ENCODE peak calls at places on chromosomes 3 and 15, in six cellular contexts. X is right lobe of liver; V is fibroblast of lung; P is HCT116; W is lower lobe of right lung; N is CD8-positive, alpha-beta T cell. J is an unnamed sample. For H3K4me1, the result is how much of the 10 kb centered on the place peaks cover.

GRCh38 chr3:37646865-37647264 is 214.8 kb upstream of the CTDSPL start:
- DNase-seq in X (no peak), V (no peak), P (no peak), W (no peak), N (no peak), J (peak)

GRCh38 chr3:148101061-148101460 is 596.6 kb upstream of the AGTR1 start:
- DNase-seq in X (no peak), V (peak), P (no peak), W (no peak), N (no peak), J (no peak)

GRCh38 chr3:84586427-84586826 is 372.4 kb upstream of the CADM2 start:
- DNase-seq in X (no peak), V (no peak), P (no peak), W (no peak), N (no peak), J (no peak)

GRCh38 chr3:136949708-136950107 is 8.1 kb upstream of the IL20RB start:
- DNase-seq in X (no peak), V (peak), P (no peak), W (no peak), N (no peak), J (no peak)

GRCh38 chr3:54215521-54215920 is 93.2 kb downstream of the CACNA2D3 start:
- DNase-seq in X (no peak), V (no peak), P (no peak), W (no peak), N (no peak), J (no peak)

GRCh38 chr3:146561879-146562278 is 17.5 kb upstream of the PLSCR1 start:
- DNase-seq in X (no peak), V (peak), P (peak), W (no peak), N (no peak), J (no peak)

GRCh38 chr3:72665103-72665502 is 183.1 kb downstream of the SHQ1 start:
- DNase-seq in X (no peak), V (no peak), P (no peak), W (no peak), N (no peak), J (no peak)

GRCh38 chr3:29605845-29606244 is 325.0 kb downstream of the RBMS3 start:
- DNase-seq in X (no peak), V (peak), P (no peak), W (no peak), N (no peak), J (peak)

GRCh38 chr3:14317057-14317553 is 85.3 kb upstream of the SLC6A6 start:
- DNase-seq in X (no peak), V (no peak), P (no peak), W (no peak), N (no peak), J (peak)

GRCh38 chr15:84979651-84980050 is 2.0 kb upstream of the PDE8A start:
- DNase-seq in X (peak), V (no peak), P (no peak), W (peak), N (no peak), J (no peak)

GRCh38 chr15:41283653-41284424 is 48.6 kb downstream of the OIP5 start:
- DNase-seq in X (peak), V (peak), P (peak), W (peak), N (peak), J (peak)

GRCh38 chr15:60391722-60392340 is 6.0 kb downstream of the ANXA2 start:
- DNase-seq in X (no peak), V (no peak), P (no peak), W (no peak), N (no peak), J (peak)

GRCh38 chr3:194387276-194387675 is 11.8 kb downstream of the GP5 start:
- DNase-seq in X (no peak), V (no peak), P (no peak), W (no peak), N (no peak), J (no peak)

GRCh38 chr3:13194285-13195209 is 121.3 kb upstream of the IQSEC1 start:
- DNase-seq in X (no peak), V (no peak), P (no peak), W (peak), N (no peak), J (no peak)

GRCh38 chr15:25240461-25241021 is 198.3 kb downstream of the UBE3A start:
- DNase-seq in X (peak), V (no peak), P (no peak), W (peak), N (peak), J (no peak)

GRCh38 chr15:28975766-28976179 is 90.0 kb downstream of the APBA2 start:
- DNase-seq in X (no peak), V (peak), P (peak), W (no peak), N (peak), J (peak)

GRCh38 chr3:159455741-159456181 is 532.9 kb upstream of the IL12A start:
- DNase-seq in X (no peak), V (no peak), P (no peak), W (no peak), N (no peak), J (peak)

GRCh38 chr3:42014949-42015533 is 53.1 kb upstream of the ULK4 start:
- DNase-seq in X (peak), V (peak), P (no peak), W (peak), N (no peak), J (no peak)

GRCh38 chr3:48820626-48821324 is 26.9 kb downstream of the PRKAR2A start:
- DNase-seq in X (no peak), V (peak), P (no peak), W (no peak), N (no peak), J (no peak)

GRCh38 chr15:42240823-42241222 is 32.2 kb upstream of the GANC start:
- DNase-seq in X (no peak), V (no peak), P (no peak), W (no peak), N (no peak), J (no peak)

GRCh38 chr15:70669966-70670658 is 93.2 kb downstream of the UACA start:
- DNase-seq in X (peak), V (no peak), P (no peak), W (no peak), N (no peak), J (no peak)

GRCh38 chr3:51375571-51375970 is 9.5 kb upstream of the MANF start:
- DNase-seq in X (no peak), V (no peak), P (no peak), W (no peak), N (no peak), J (no peak)

GRCh38 chr3:195240939-195241338 is 30.0 kb downstream of the XXYLT1 start:
- DNase-seq in X (no peak), V (no peak), P (no peak), W (peak), N (peak), J (no peak)

GRCh38 chr3:16993227-16993626 is 108.5 kb downstream of the PLCL2 start:
- DNase-seq in X (no peak), V (peak), P (no peak), W (no peak), N (no peak), J (no peak)

GRCh38 chr15:99137877-99138276 is 33.0 kb downstream of the SYNM start:
- DNase-seq in X (peak), V (no peak), P (no peak), W (no peak), N (peak), J (no peak)

GRCh38 chr3:69853033-69853432 is 113.8 kb downstream of the MITF start:
- DNase-seq in X (no peak), V (no peak), P (no peak), W (no peak), N (no peak), J (no peak)

GRCh38 chr3:186985713-186986364 is 55.5 kb downstream of the ST6GAL1 start:
- DNase-seq in X (no peak), V (no peak), P (no peak), W (no peak), N (no peak), J (no peak)

GRCh38 chr15:64836023-64836536 is 5.6 kb upstream of the PLEKHO2 start:
- DNase-seq in X (no peak), V (no peak), P (no peak), W (no peak), N (no peak), J (no peak)
- TF ChIP-seq CTCF in X (no peak), V (no peak), P (no peak), W (peak), N (no peak), J (no peak)

GRCh38 chr3:134323966-134324962 is 50.0 kb downstream of the AMOTL2 start:
- DNase-seq in X (peak), V (no peak), P (no peak), W (no peak), N (no peak), J (no peak)
- H3K4me1 ChIP-seq in X (under half), V (under half), P (under half), W (under half), N (under half), J (half or more)

DNA sequence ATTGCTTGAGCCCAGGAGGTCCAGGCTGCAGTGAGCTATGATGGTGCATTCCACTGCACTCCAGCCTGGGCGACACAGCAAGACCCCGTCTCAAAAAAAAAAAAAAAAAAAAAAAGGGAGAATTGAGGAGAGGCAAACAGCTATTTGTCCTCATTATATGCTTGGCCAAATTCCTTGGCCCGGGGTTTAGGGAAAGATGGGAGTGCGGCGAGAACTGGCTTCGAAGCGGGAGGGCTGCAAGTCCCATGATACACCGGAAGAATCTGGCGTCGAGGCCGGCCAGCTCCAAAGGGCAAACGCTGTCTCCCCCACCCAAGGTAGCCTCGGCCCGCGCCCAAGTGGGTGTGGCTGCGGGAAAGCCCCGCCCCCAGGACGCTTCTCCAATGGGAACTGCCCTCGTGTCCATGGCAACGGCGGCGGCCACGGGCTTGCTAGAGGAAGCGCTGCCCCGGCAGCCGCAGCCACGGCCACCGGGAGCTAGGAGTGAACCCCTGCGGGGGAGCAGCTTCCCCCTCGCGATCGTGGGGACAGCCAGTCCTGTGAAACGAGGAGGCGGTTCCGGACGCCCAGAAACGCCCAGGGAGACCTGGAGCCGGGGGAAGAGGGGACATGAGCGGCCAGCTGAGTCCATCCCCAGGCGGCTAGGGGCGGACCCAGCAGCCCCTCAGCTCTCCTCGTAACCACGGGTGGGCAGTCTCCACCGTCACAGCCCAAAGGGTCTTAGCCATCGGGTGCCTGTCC is at the start of gene TTLL13:
- DNase-seq in X (peak), V (peak), P (peak), W (peak), N (peak), J (peak)
- TF ChIP-seq CTCF in X (no peak), V (no peak), P (no peak), W (no peak), N (no peak), J (no peak)

DNA sequence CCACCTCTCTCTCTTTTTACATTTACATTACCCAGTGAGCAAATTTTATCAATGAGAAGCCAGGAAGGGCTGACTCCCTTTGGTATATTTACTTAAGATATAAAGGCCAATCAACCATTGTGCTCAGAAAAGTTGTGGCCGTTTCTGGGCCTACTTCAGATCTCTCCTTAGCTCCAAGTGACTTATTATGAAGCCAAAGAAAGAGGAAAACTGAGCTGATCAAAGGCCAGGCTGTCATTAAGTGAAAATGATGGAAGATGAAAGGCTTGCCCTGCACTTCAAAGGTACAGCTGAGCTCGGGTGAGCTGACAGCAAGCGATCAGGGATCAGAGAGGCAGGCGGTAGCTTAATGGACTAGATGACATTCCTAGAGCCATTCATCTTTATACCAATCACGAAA is 24.8 kb downstream of the VGLL4 start:
- DNase-seq in X (no peak), V (no peak), P (no peak), W (no peak), N (no peak), J (no peak)
- H3K4me1 ChIP-seq in X (under half), V (under half), P (under half), W (under half), N (under half), J (under half)

GRCh38 chr3:73863546-73864079 is 238.9 kb upstream of the PDZRN3 start:
- DNase-seq in X (no peak), V (no peak), P (no peak), W (no peak), N (no peak), J (no peak)
- TF ChIP-seq CTCF in X (no peak), V (no peak), P (no peak), W (no peak), N (no peak), J (no peak)

GRCh38 chr15:64249406-64249805 is 86.6 kb upstream of the PPIB start:
- DNase-seq in X (no peak), V (no peak), P (no peak), W (no peak), N (no peak), J (peak)
- H3K4me1 ChIP-seq in X (under half), V (under half), P (under half), W (under half), N (under half), J (under half)

DNA sequence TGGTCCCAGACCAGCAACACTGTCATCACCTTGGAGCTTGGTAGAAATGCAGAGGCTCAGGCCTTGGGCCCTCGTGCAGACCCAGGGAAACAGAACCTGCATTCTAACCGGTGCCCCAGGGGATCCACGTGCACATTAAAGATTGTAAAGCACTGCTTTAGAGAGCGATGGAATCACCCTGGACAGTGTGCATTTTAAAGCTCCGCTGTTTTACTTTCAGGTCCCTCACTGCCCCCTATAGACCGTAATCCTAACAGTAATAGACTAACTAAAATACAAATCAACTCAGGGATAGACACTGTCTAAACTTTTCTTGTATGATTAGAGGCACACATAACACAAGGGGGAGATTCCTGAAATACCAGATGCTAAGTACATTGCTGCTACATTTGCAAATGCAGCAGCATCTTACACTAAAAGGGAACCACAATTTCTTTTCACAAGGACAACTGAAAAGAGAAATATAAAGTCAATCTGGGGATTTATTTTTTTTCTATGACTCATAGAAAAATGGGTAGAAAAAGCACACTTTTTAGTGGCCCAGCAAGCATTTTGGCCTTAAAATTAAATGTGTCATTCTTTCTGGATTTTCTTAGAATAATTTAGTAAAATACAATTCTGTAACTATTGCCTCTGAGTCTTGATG is 10.5 kb upstream of the SH3GL3 start:
- DNase-seq in X (no peak), V (peak), P (peak), W (no peak), N (no peak), J (peak)
- TF ChIP-seq CTCF in X (peak), V (peak), P (peak), W (peak), N (no peak), J (peak)

GRCh38 chr15:57384816-57385215 is 8.5 kb downstream of the CGNL1 start:
- DNase-seq in X (no peak), V (peak), P (no peak), W (no peak), N (peak), J (no peak)

GRCh38 chr15:57387011-57387410 is 10.7 kb downstream of the CGNL1 start:
- DNase-seq in X (no peak), V (no peak), P (no peak), W (no peak), N (no peak), J (no peak)

GRCh38 chr15:57387644-57388076 is 11.4 kb downstream of the CGNL1 start:
- DNase-seq in X (no peak), V (no peak), P (no peak), W (no peak), N (no peak), J (no peak)

GRCh38 chr15:57384024-57384423 is 7.7 kb downstream of the CGNL1 start:
- DNase-seq in X (no peak), V (no peak), P (no peak), W (no peak), N (no peak), J (no peak)

GRCh38 chr15:57385923-57386390 is 9.7 kb downstream of the CGNL1 start:
- DNase-seq in X (no peak), V (no peak), P (no peak), W (no peak), N (no peak), J (no peak)
- H3K4me1 ChIP-seq in X (under half), V (under half), P (under half), W (half or more), N (under half), J (under half)

GRCh38 chr15:31442203-31443090 is 115.8 kb downstream of the KLF13 start:
- DNase-seq in X (no peak), V (peak), P (no peak), W (no peak), N (no peak), J (peak)

GRCh38 chr15:31437686-31438085 is 111.1 kb downstream of the KLF13 start:
- DNase-seq in X (no peak), V (no peak), P (no peak), W (no peak), N (no peak), J (no peak)

GRCh38 chr15:31438601-31439265 is 112.1 kb downstream of the KLF13 start:
- DNase-seq in X (no peak), V (no peak), P (no peak), W (peak), N (no peak), J (no peak)

GRCh38 chr15:31440754-31441298 is 114.2 kb downstream of the KLF13 start:
- DNase-seq in X (peak), V (peak), P (no peak), W (peak), N (peak), J (no peak)

GRCh38 chr15:31439328-31439727 is 112.7 kb downstream of the KLF13 start:
- DNase-seq in X (no peak), V (no peak), P (peak), W (no peak), N (no peak), J (no peak)
- TF ChIP-seq CTCF in X (peak), V (no peak), P (peak), W (peak), N (no peak), J (peak)

GRCh38 chr15:63596666-63597032 is 538 bp upstream of the FBXL22 start:
- DNase-seq in X (no peak), V (no peak), P (no peak), W (no peak), N (no peak), J (no peak)
- H3K4me1 ChIP-seq in X (under half), V (under half), P (under half), W (under half), N (under half), J (under half)

J was measured in foreskin keratinocyte.